ENCODE peak calls at places on chromosomes 1 and 21, in ten cellular contexts. One of them, this sample, is unnamed.

GRCh38 chr1:118986291-118986838 is 1.8 kb downstream of the TBX15 start:
- DNase-seq in Daoy: peak; percentile 58
- DNase-seq in mammary epithelial cell: no peak
- DNase-seq in NCI-H460: no peak
- DNase-seq in stimulated activated CD4-positive, alpha-beta T cell treated with anti-CD3 and anti-CD28 coated beads, TNF-alpha, amount 100 ng/mL, for 24 hours: no peak
- DNase-seq in NCI-H2081: no peak
- DNase-seq in AG08395: peak; percentile 55
- DNase-seq in NCI-H1694 treated with DMSO at 0.1 percent for 48 hours: no peak
- DNase-seq in activated naive CD4-positive, alpha-beta T cell treated with anti-CD3 and anti-CD28 coated beads for 36 hours: no peak
- DNase-seq in endothelial cell: no peak
- DNase-seq in this sample: no peak

GRCh38 chr1:94769551-94769950 is 50.6 kb upstream of the SLC44A3 start:
- DNase-seq in mammary epithelial cell: peak; percentile 84
- DNase-seq in NCI-H1694 treated with DMSO at 0.1 percent for 48 hours: no peak
- DNase-seq in stimulated activated CD4-positive, alpha-beta T cell treated with anti-CD3 and anti-CD28 coated beads, TNF-alpha, amount 100 ng/mL, for 24 hours: no peak
- DNase-seq in NCI-H2081: no peak
- DNase-seq in AG08395: no peak
- DNase-seq in activated naive CD4-positive, alpha-beta T cell treated with anti-CD3 and anti-CD28 coated beads for 36 hours: no peak
- DNase-seq in Daoy: no peak
- DNase-seq in endothelial cell: no peak
- DNase-seq in NCI-H460: no peak
- DNase-seq in this sample: no peak

GRCh38 chr1:94654031-94654430 is 112.5 kb upstream of the F3 start:
- DNase-seq in mammary epithelial cell: peak; percentile 65
- DNase-seq in stimulated activated CD4-positive, alpha-beta T cell treated with anti-CD3 and anti-CD28 coated beads, TNF-alpha, amount 100 ng/mL, for 24 hours: no peak
- DNase-seq in NCI-H460: no peak
- DNase-seq in endothelial cell: no peak
- DNase-seq in AG08395: no peak
- DNase-seq in activated naive CD4-positive, alpha-beta T cell treated with anti-CD3 and anti-CD28 coated beads for 36 hours: no peak
- DNase-seq in NCI-H2081: no peak
- DNase-seq in Daoy: peak; percentile 88
- DNase-seq in NCI-H1694 treated with DMSO at 0.1 percent for 48 hours: no peak
- DNase-seq in this sample: no peak

GRCh38 chr1:246470588-246470987 is 36.5 kb downstream of the SMYD3 start:
- DNase-seq in activated naive CD4-positive, alpha-beta T cell treated with anti-CD3 and anti-CD28 coated beads for 36 hours: no peak
- DNase-seq in mammary epithelial cell: no peak
- DNase-seq in AG08395: no peak
- DNase-seq in Daoy: no peak
- DNase-seq in NCI-H1694 treated with DMSO at 0.1 percent for 48 hours: no peak
- DNase-seq in endothelial cell: no peak
- DNase-seq in NCI-H460: no peak
- DNase-seq in stimulated activated CD4-positive, alpha-beta T cell treated with anti-CD3 and anti-CD28 coated beads, TNF-alpha, amount 100 ng/mL, for 24 hours: no peak
- DNase-seq in NCI-H2081: no peak
- DNase-seq in this sample: no peak

GRCh38 chr1:203075249-203076030 is 10.4 kb downstream of the MYOG start:
- DNase-seq in NCI-H2081: no peak
- DNase-seq in Daoy: no peak
- DNase-seq in endothelial cell: no peak
- DNase-seq in activated naive CD4-positive, alpha-beta T cell treated with anti-CD3 and anti-CD28 coated beads for 36 hours: no peak
- DNase-seq in NCI-H460: no peak
- DNase-seq in mammary epithelial cell: no peak
- DNase-seq in AG08395: no peak
- DNase-seq in stimulated activated CD4-positive, alpha-beta T cell treated with anti-CD3 and anti-CD28 coated beads, TNF-alpha, amount 100 ng/mL, for 24 hours: no peak
- DNase-seq in NCI-H1694 treated with DMSO at 0.1 percent for 48 hours: no peak
- DNase-seq in this sample: no peak

GRCh38 chr1:22126531-22126930 is 16.4 kb downstream of the WNT4 start:
- DNase-seq in NCI-H460: no peak
- DNase-seq in mammary epithelial cell: no peak
- DNase-seq in NCI-H2081: no peak
- DNase-seq in stimulated activated CD4-positive, alpha-beta T cell treated with anti-CD3 and anti-CD28 coated beads, TNF-alpha, amount 100 ng/mL, for 24 hours: no peak
- DNase-seq in activated naive CD4-positive, alpha-beta T cell treated with anti-CD3 and anti-CD28 coated beads for 36 hours: no peak
- DNase-seq in NCI-H1694 treated with DMSO at 0.1 percent for 48 hours: no peak
- DNase-seq in endothelial cell: no peak
- DNase-seq in Daoy: no peak
- DNase-seq in AG08395: no peak
- DNase-seq in this sample: no peak

GRCh38 chr1:27566462-27567182 is 37.3 kb downstream of the AHDC1 start:
- DNase-seq in NCI-H1694 treated with DMSO at 0.1 percent for 48 hours: no peak
- DNase-seq in stimulated activated CD4-positive, alpha-beta T cell treated with anti-CD3 and anti-CD28 coated beads, TNF-alpha, amount 100 ng/mL, for 24 hours: no peak
- DNase-seq in mammary epithelial cell: no peak
- DNase-seq in Daoy: no peak
- DNase-seq in endothelial cell: no peak
- DNase-seq in AG08395: no peak
- DNase-seq in NCI-H2081: no peak
- DNase-seq in NCI-H460: no peak
- DNase-seq in activated naive CD4-positive, alpha-beta T cell treated with anti-CD3 and anti-CD28 coated beads for 36 hours: no peak
- DNase-seq in this sample: no peak

GRCh38 chr1:12464028-12464427 is 154.0 kb downstream of the DHRS3 start:
- DNase-seq in AG08395: no peak
- DNase-seq in activated naive CD4-positive, alpha-beta T cell treated with anti-CD3 and anti-CD28 coated beads for 36 hours: no peak
- DNase-seq in Daoy: no peak
- DNase-seq in NCI-H1694 treated with DMSO at 0.1 percent for 48 hours: no peak
- DNase-seq in NCI-H2081: no peak
- DNase-seq in mammary epithelial cell: no peak
- DNase-seq in endothelial cell: no peak
- DNase-seq in NCI-H460: no peak
- DNase-seq in stimulated activated CD4-positive, alpha-beta T cell treated with anti-CD3 and anti-CD28 coated beads, TNF-alpha, amount 100 ng/mL, for 24 hours: no peak
- DNase-seq in this sample: no peak

GRCh38 chr1:93758842-93759515 is 77.3 kb upstream of the BCAR3 start:
- DNase-seq in endothelial cell: peak; percentile 13
- DNase-seq in NCI-H2081: no peak
- DNase-seq in stimulated activated CD4-positive, alpha-beta T cell treated with anti-CD3 and anti-CD28 coated beads, TNF-alpha, amount 100 ng/mL, for 24 hours: no peak
- DNase-seq in NCI-H460: peak; percentile 91
- DNase-seq in NCI-H1694 treated with DMSO at 0.1 percent for 48 hours: no peak
- DNase-seq in mammary epithelial cell: no peak
- DNase-seq in activated naive CD4-positive, alpha-beta T cell treated with anti-CD3 and anti-CD28 coated beads for 36 hours: peak; percentile 66
- DNase-seq in AG08395: no peak
- DNase-seq in Daoy: peak; percentile 94
- DNase-seq in this sample: no peak

GRCh38 chr1:186722711-186723309 is 42.6 kb upstream of the PTGS2 start:
- DNase-seq in AG08395: peak; percentile 42
- DNase-seq in NCI-H2081: peak; percentile 19
- DNase-seq in Daoy: peak; percentile 51
- DNase-seq in NCI-H1694 treated with DMSO at 0.1 percent for 48 hours: peak; percentile 11
- DNase-seq in NCI-H460: peak; percentile 68
- DNase-seq in endothelial cell: peak; percentile 45
- DNase-seq in mammary epithelial cell: peak; percentile 21
- DNase-seq in stimulated activated CD4-positive, alpha-beta T cell treated with anti-CD3 and anti-CD28 coated beads, TNF-alpha, amount 100 ng/mL, for 24 hours: no peak
- DNase-seq in activated naive CD4-positive, alpha-beta T cell treated with anti-CD3 and anti-CD28 coated beads for 36 hours: peak; percentile 25
- DNase-seq in this sample: peak; percentile 20

GRCh38 chr21:33359446-33359845 is 34.7 kb downstream of the IFNAR1 start:
- DNase-seq in NCI-H2081: no peak
- DNase-seq in AG08395: no peak
- DNase-seq in mammary epithelial cell: no peak
- DNase-seq in stimulated activated CD4-positive, alpha-beta T cell treated with anti-CD3 and anti-CD28 coated beads, TNF-alpha, amount 100 ng/mL, for 24 hours: no peak
- DNase-seq in activated naive CD4-positive, alpha-beta T cell treated with anti-CD3 and anti-CD28 coated beads for 36 hours: no peak
- DNase-seq in Daoy: no peak
- DNase-seq in NCI-H460: no peak
- DNase-seq in NCI-H1694 treated with DMSO at 0.1 percent for 48 hours: no peak
- DNase-seq in endothelial cell: no peak
- DNase-seq in this sample: no peak

GRCh38 chr1:118948796-118949195 is 39.3 kb downstream of the TBX15 start:
- DNase-seq in NCI-H2081: no peak
- DNase-seq in stimulated activated CD4-positive, alpha-beta T cell treated with anti-CD3 and anti-CD28 coated beads, TNF-alpha, amount 100 ng/mL, for 24 hours: no peak
- DNase-seq in AG08395: no peak
- DNase-seq in NCI-H460: no peak
- DNase-seq in activated naive CD4-positive, alpha-beta T cell treated with anti-CD3 and anti-CD28 coated beads for 36 hours: no peak
- DNase-seq in mammary epithelial cell: no peak
- DNase-seq in NCI-H1694 treated with DMSO at 0.1 percent for 48 hours: no peak
- DNase-seq in endothelial cell: no peak
- DNase-seq in Daoy: peak; percentile 40
- DNase-seq in this sample: no peak

GRCh38 chr1:22461678-22462527 is 10.3 kb downstream of the ZBTB40 start:
- DNase-seq in NCI-H460: no peak
- DNase-seq in AG08395: no peak
- DNase-seq in NCI-H1694 treated with DMSO at 0.1 percent for 48 hours: no peak
- DNase-seq in mammary epithelial cell: no peak
- DNase-seq in activated naive CD4-positive, alpha-beta T cell treated with anti-CD3 and anti-CD28 coated beads for 36 hours: no peak
- DNase-seq in Daoy: no peak
- DNase-seq in NCI-H2081: no peak
- DNase-seq in endothelial cell: no peak
- DNase-seq in stimulated activated CD4-positive, alpha-beta T cell treated with anti-CD3 and anti-CD28 coated beads, TNF-alpha, amount 100 ng/mL, for 24 hours: no peak
- DNase-seq in this sample: no peak

GRCh38 chr1:173344034-173344743 is 132.9 kb upstream of the PRDX6 start:
- DNase-seq in stimulated activated CD4-positive, alpha-beta T cell treated with anti-CD3 and anti-CD28 coated beads, TNF-alpha, amount 100 ng/mL, for 24 hours: no peak
- DNase-seq in activated naive CD4-positive, alpha-beta T cell treated with anti-CD3 and anti-CD28 coated beads for 36 hours: no peak
- DNase-seq in NCI-H460: no peak
- DNase-seq in endothelial cell: no peak
- DNase-seq in mammary epithelial cell: no peak
- DNase-seq in NCI-H2081: no peak
- DNase-seq in AG08395: no peak
- DNase-seq in Daoy: no peak
- DNase-seq in NCI-H1694 treated with DMSO at 0.1 percent for 48 hours: no peak
- DNase-seq in this sample: no peak

GRCh38 chr1:180911640-180912161 is 996 bp upstream of the KIAA1614 start:
- DNase-seq in Daoy: no peak
- DNase-seq in mammary epithelial cell: no peak
- DNase-seq in stimulated activated CD4-positive, alpha-beta T cell treated with anti-CD3 and anti-CD28 coated beads, TNF-alpha, amount 100 ng/mL, for 24 hours: no peak
- DNase-seq in AG08395: peak; percentile 41
- DNase-seq in NCI-H460: no peak
- DNase-seq in endothelial cell: no peak
- DNase-seq in NCI-H1694 treated with DMSO at 0.1 percent for 48 hours: no peak
- DNase-seq in activated naive CD4-positive, alpha-beta T cell treated with anti-CD3 and anti-CD28 coated beads for 36 hours: no peak
- DNase-seq in NCI-H2081: no peak
- DNase-seq in this sample: no peak

This sample was measured in iPS DF 6.9.